ENCODE peak calls at places on chromosomes 3 and 15, in six cellular contexts. D is cardiac muscle cell, A is MM.1S, M is mammary epithelial cell, H is astrocyte, L is neural progenitor cell. U is an unnamed sample.

GRCh38 chr3:13886593-13887129 is 6.8 kb upstream of the WNT7A start:
- DNase-seq in D (no peak), A (no peak), M (no peak), H (no peak), L (no peak), U (no peak)

GRCh38 chr15:38164061-38164460 is 88.6 kb upstream of the SPRED1 start:
- DNase-seq in D (no peak), A (no peak), M (no peak), H (no peak), L (peak), U (no peak)

GRCh38 chr3:134197681-134198261 is 52.9 kb downstream of the RYK start:
- DNase-seq in D (peak), A (peak), M (peak), H (peak), L (peak), U (no peak)

GRCh38 chr3:70531063-70531657 is 218.7 kb upstream of the MDFIC2 start:
- DNase-seq in D (peak), A (no peak), M (peak), H (peak), L (peak), U (no peak)

GRCh38 chr15:78168591-78168990 is 19.4 kb downstream of the IDH3A start:
- DNase-seq in D (no peak), A (no peak), M (no peak), H (no peak), L (no peak), U (no peak)

GRCh38 chr3:112585782-112586181 is 23.9 kb downstream of the SLC35A5 start:
- DNase-seq in D (no peak), A (no peak), M (no peak), H (no peak), L (no peak), U (no peak)

GRCh38 chr3:46947981-46948791 is 28.4 kb downstream of the CCDC12 start:
- DNase-seq in D (no peak), A (no peak), M (peak), H (peak), L (no peak), U (peak)

GRCh38 chr15:40063563-40064011 is 24.6 kb upstream of the SRP14 start:
- DNase-seq in D (no peak), A (no peak), M (peak), H (peak), L (no peak), U (no peak)

GRCh38 chr15:63587527-63587926 is 9.7 kb upstream of the FBXL22 start:
- DNase-seq in D (no peak), A (no peak), M (no peak), H (peak), L (no peak), U (no peak)

GRCh38 chr3:9339750-9340449 is 23.0 kb upstream of the THUMPD3 start:
- DNase-seq in D (no peak), A (no peak), M (no peak), H (no peak), L (no peak), U (no peak)

GRCh38 chr3:9121366-9121765 is 128.1 kb downstream of the SRGAP3 start:
- DNase-seq in D (no peak), A (no peak), M (no peak), H (no peak), L (no peak), U (no peak)

GRCh38 chr15:78461171-78461881 is 23.3 kb downstream of the IREB2 start:
- DNase-seq in D (no peak), A (no peak), M (no peak), H (no peak), L (no peak), U (no peak)

GRCh38 chr3:190385835-190386688 is 1.9 kb upstream of the CLDN16 start:
- DNase-seq in D (no peak), A (no peak), M (peak), H (peak), L (no peak), U (no peak)

GRCh38 chr3:98343647-98344507 is 9.8 kb upstream of the OR5K4 start:
- DNase-seq in D (peak), A (peak), M (peak), H (no peak), L (peak), U (no peak)

GRCh38 chr3:143847787-143848631 is at the start of gene SLC9A9:
- DNase-seq in D (peak), A (peak), M (peak), H (peak), L (peak), U (no peak)

GRCh38 chr15:80825361-80826030 is 46.3 kb downstream of the CEMIP start:
- DNase-seq in D (no peak), A (no peak), M (peak), H (peak), L (no peak), U (no peak)

GRCh38 chr15:57502116-57502515 is 89.6 kb upstream of the MYZAP start:
- DNase-seq in D (peak), A (no peak), M (no peak), H (no peak), L (no peak), U (no peak)

GRCh38 chr3:73086071-73086494 is 24.6 kb downstream of the EBLN2 start:
- DNase-seq in D (peak), A (peak), M (no peak), H (no peak), L (peak), U (peak)

GRCh38 chr3:155243512-155243921 is 50.0 kb downstream of the STRIT1 start:
- DNase-seq in D (no peak), A (peak), M (peak), H (peak), L (no peak), U (no peak)

GRCh38 chr3:188830955-188831354 is 340.8 kb upstream of the TPRG1 start:
- DNase-seq in D (no peak), A (no peak), M (no peak), H (no peak), L (no peak), U (no peak)

GRCh38 chr3:114307841-114308228 is 14.0 kb downstream of the TIGIT start:
- DNase-seq in D (no peak), A (no peak), M (no peak), H (no peak), L (no peak), U (no peak)
- H3K27ac ChIP-seq in D (no peak), A (no peak), M (no peak), H (no peak), L (no peak), U (no peak)

GRCh38 chr3:40518848-40519247 is 5.9 kb upstream of the ZNF621 start:
- DNase-seq in D (no peak), A (no peak), M (no peak), H (no peak), L (no peak), U (no peak)

GRCh38 chr3:40511031-40511718 is 5.3 kb downstream of the ZNF620 start:
- DNase-seq in D (no peak), A (no peak), M (no peak), H (no peak), L (no peak), U (no peak)

GRCh38 chr3:40521254-40521653 is 3.5 kb upstream of the ZNF621 start:
- DNase-seq in D (no peak), A (no peak), M (no peak), H (no peak), L (no peak), U (no peak)

GRCh38 chr3:40518067-40518466 is 6.7 kb upstream of the ZNF621 start:
- DNase-seq in D (no peak), A (no peak), M (no peak), H (no peak), L (no peak), U (no peak)

DNA sequence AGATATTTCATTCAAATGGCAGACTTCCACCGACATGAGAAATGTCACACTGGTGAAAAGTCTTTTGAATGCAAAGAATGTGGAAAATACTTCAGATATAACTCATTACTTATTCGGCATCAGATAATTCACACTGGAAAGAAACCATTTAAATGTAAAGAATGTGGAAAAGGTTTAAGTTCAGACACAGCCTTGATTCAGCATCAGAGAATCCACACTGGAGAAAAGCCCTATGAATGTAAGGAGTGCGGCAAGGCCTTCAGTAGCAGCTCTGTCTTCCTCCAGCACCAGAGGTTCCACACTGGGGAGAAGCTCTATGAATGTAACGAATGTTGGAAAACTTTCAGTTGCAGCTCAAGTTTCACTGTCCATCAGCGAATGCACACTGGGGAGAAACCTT is 8.6 kb upstream of the ZNF621 start:
- DNase-seq in D (no peak), A (no peak), M (no peak), H (peak), L (no peak), U (no peak)
- H3K4me3 ChIP-seq in D (no peak), A (no peak), M (no peak), H (no peak), L (no peak), U (no peak)

DNA sequence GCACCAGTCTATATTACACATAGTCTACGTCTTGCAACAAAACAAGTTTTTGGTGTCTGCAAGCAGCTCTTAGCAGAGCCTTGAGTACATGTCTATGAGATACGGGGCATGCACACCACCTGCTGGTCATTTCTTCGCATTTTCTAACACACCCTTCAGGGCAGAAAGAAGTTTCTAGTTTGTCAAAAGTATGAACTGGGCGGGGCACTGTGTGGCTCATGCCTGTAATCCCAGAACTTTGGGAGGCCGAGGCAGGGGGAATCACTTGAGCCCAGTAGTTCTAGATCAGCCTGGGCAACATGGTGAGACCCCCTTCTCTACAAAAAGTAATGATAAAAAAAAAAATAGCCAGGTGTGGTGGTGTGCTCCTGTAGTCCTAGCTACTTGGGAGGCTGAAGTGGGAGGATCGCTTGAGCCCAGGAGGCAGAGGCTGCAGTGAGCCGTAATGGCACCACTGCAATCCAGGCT is 64.2 kb upstream of the ARL8B start:
- DNase-seq in D (peak), A (peak), M (peak), H (peak), L (peak), U (peak)
- H3K27ac ChIP-seq in D (no peak), A (no peak), M (no peak), H (no peak), L (no peak), U (peak)

DNA sequence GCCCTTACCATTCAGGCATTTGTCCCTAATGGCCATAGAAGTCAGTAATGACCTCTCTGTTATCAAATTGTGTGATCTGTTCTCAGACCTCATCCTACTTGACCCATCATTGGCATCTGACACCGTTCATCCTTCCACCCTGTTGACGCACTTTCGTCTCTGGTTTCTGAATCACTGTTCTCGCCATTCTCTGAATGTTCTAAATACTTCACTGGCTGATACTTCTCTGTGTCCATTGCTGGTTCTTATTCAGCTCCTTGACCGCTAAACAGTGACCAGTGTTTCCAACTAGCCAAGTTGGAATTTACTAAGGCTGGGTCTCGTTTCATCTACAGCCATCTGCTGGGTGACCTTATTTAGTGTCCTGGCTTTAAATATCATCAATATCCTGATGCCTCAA is 2.2 kb downstream of the ACAD9 start:
- DNase-seq in D (no peak), A (no peak), M (no peak), H (no peak), L (no peak), U (no peak)
- H3K4me3 ChIP-seq in D (no peak), A (no peak), M (no peak), H (no peak), L (no peak), U (no peak)

GRCh38 chr15:67050522-67051087 is 14.8 kb upstream of the SMAD3 start:
- DNase-seq in D (no peak), A (no peak), M (no peak), H (no peak), L (no peak), U (peak)
- H3K27ac ChIP-seq in D (no peak), A (no peak), M (peak), H (no peak), L (no peak), U (peak)

DNA sequence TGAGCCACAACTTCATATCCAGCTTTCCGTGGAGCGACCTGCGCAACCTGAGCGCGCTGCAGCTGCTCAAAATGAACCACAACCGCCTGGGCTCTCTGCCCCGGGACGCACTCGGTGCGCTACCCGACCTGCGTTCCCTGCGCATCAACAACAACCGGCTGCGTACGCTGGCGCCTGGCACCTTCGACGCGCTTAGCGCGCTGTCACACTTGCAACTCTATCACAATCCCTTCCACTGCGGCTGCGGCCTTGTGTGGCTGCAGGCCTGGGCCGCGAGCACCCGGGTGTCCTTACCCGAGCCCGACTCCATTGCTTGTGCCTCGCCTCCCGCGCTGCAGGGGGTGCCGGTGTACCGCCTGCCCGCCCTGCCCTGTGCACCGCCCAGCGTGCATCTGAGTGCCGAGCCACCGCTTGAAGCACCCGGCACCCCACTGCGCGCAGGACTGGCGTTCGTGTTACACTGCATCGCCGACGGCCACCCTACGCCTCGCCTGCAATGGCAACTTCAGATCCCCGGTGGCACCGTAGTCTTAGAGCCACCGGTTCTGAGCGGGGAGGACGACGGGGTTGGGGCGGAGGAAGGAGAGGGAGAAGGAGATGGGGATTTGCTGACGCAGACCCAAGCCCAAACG is 2.8 kb downstream of the ISLR2 start:
- DNase-seq in D (peak), A (no peak), M (no peak), H (no peak), L (peak), U (no peak)
- H3K4me3 ChIP-seq in D (no peak), A (no peak), M (no peak), H (no peak), L (no peak), U (no peak)

DNA sequence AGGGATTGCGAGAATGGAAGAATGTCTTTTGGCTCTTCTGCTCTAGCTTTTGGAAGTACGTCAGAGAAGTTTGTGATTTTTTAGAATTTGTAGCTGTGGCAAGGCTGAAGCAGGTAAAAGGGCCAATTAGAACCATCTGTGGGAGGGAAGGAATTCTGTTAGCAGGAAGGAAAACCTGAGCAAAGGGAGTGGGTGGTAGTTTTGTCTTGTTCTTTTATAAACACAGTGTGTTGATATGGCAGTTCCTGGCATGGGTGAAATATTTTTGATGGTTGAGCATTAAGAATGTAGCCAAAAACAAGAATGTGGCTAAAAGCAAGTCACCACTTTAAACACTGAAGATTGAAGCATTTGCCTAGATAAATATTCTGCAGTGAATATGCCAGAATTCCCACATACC is 23.8 kb downstream of the DAG1 start:
- DNase-seq in D (no peak), A (no peak), M (no peak), H (peak), L (no peak), U (no peak)
- H3K27ac ChIP-seq in D (peak), A (no peak), M (no peak), H (no peak), L (no peak), U (peak)

DNA sequence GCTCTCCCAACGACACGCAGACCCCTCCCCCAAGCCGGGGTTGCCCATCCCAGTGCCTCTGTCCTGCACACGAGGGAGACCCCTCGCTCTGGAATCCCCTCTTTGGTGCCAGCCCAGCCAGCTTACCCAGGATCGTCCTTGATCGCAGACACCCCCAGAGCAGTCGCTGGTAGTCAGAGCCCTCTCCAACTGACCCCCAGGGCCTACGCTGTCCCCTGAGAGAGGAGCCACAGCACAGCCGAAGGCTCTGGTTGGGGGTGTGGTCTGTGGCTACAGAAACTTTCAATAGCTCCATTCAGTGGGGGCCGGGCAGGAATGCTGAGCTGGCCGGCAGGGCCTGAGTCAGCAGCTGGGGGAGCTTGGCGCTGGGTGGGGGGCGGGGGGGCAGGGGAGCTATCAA is at the start of gene LCTL:
- DNase-seq in D (peak), A (peak), M (peak), H (peak), L (peak), U (no peak)
- H3K4me3 ChIP-seq in D (no peak), A (no peak), M (no peak), H (peak), L (peak), U (no peak)

GRCh38 chr3:48267782-48268181 is 26.9 kb downstream of the ZNF589 start:
- DNase-seq in D (no peak), A (no peak), M (peak), H (no peak), L (no peak), U (no peak)

GRCh38 chr3:48270306-48270705 is 29.4 kb downstream of the ZNF589 start:
- DNase-seq in D (no peak), A (no peak), M (no peak), H (no peak), L (no peak), U (no peak)

GRCh38 chr3:48269592-48269991 is 28.7 kb downstream of the ZNF589 start:
- DNase-seq in D (no peak), A (no peak), M (no peak), H (no peak), L (no peak), U (no peak)

GRCh38 chr3:48268936-48269551 is 28.1 kb downstream of the ZNF589 start:
- DNase-seq in D (no peak), A (no peak), M (peak), H (peak), L (no peak), U (peak)

GRCh38 chr3:48268381-48268935 is 27.6 kb downstream of the ZNF589 start:
- DNase-seq in D (no peak), A (no peak), M (peak), H (peak), L (no peak), U (no peak)
- H3K27ac ChIP-seq in D (no peak), A (no peak), M (peak), H (no peak), L (peak), U (peak)

U was measured in uterus.